ENCODE peak calls at places on chromosomes 3 and 15, in four cellular contexts. Q, O, L and G are unnamed samples.

GRCh38 chr3:42094128-42094527 is 3.0 kb downstream of the TRAK1 start:
- DNase-seq in Q (no peak), O (no peak), L (peak; percentile 64), G (no peak)

GRCh38 chr15:78051622-78052405 is 25.7 kb downstream of the TBC1D2B start:
- DNase-seq in Q (no peak), O (no peak), L (no peak), G (no peak)

GRCh38 chr3:76147846-76148245 is 362.5 kb upstream of the ZNF717 start:
- DNase-seq in Q (no peak), O (no peak), L (no peak), G (no peak)

GRCh38 chr15:43749690-43750345 is 3.6 kb downstream of the PDIA3 start:
- DNase-seq in Q (no peak), O (no peak), L (peak; percentile 78), G (no peak)

GRCh38 chr3:112247900-112248299 is 46.1 kb downstream of the SLC9C1 start:
- DNase-seq in Q (no peak), O (no peak), L (peak; percentile 53), G (no peak)

GRCh38 chr3:125386811-125387210 is 11.7 kb upstream of the ZNF148 start:
- DNase-seq in Q (no peak), O (no peak), L (no peak), G (no peak)

GRCh38 chr15:40354408-40355171 is 3.4 kb upstream of the DISP2 start:
- DNase-seq in Q (peak; percentile 74), O (peak; percentile 71), L (no peak), G (peak; percentile 83)

GRCh38 chr15:37037256-37037655 is 63.1 kb downstream of the MEIS2 start:
- DNase-seq in Q (no peak), O (no peak), L (no peak), G (no peak)

GRCh38 chr15:80585544-80586018 is 109.5 kb upstream of the ABHD17C start:
- DNase-seq in Q (no peak), O (no peak), L (no peak), G (peak; percentile 29)

GRCh38 chr3:195249858-195250464 is 21.0 kb downstream of the XXYLT1 start:
- DNase-seq in Q (peak; percentile 41), O (no peak), L (no peak), G (no peak)

GRCh38 chr3:5553203-5553602 is 365.7 kb downstream of the EDEM1 start:
- DNase-seq in Q (no peak), O (no peak), L (no peak), G (no peak)

GRCh38 chr15:71008250-71008870 is 106.9 kb upstream of the THSD4 start:
- DNase-seq in Q (no peak), O (no peak), L (no peak), G (no peak)

GRCh38 chr15:88419830-88420229 is 47.4 kb downstream of the MRPL46 start:
- DNase-seq in Q (no peak), O (no peak), L (no peak), G (no peak)

GRCh38 chr3:135636596-135636995 is 328.9 kb upstream of the PPP2R3A start:
- DNase-seq in Q (no peak), O (no peak), L (no peak), G (no peak)

GRCh38 chr3:44996556-44996969 is 20.5 kb downstream of the EXOSC7 start:
- DNase-seq in Q (no peak), O (no peak), L (no peak), G (no peak)

GRCh38 chr3:119783883-119784282 is 2.0 kb downstream of the NR1I2 start:
- DNase-seq in Q (no peak), O (no peak), L (no peak), G (no peak)

GRCh38 chr3:23668430-23668904 is 137.3 kb upstream of the UBE2E1 start:
- DNase-seq in Q (no peak), O (no peak), L (no peak), G (no peak)

GRCh38 chr15:63953524-63953923 is 92.8 kb downstream of the DAPK2 start:
- DNase-seq in Q (no peak), O (no peak), L (no peak), G (no peak)

GRCh38 chr15:51649659-51650521 is 27.3 kb upstream of the DMXL2 start:
- DNase-seq in Q (no peak), O (peak; percentile 59), L (peak; percentile 63), G (peak; percentile 77)

GRCh38 chr3:6449099-6449498 is 411.8 kb upstream of the GRM7 start:
- DNase-seq in Q (no peak), O (no peak), L (no peak), G (no peak)

GRCh38 chr15:38029741-38030140 is 95.3 kb downstream of the TMCO5A start:
- DNase-seq in Q (no peak), O (no peak), L (no peak), G (no peak)

GRCh38 chr3:56772926-56773587 is 28.7 kb downstream of the ARHGEF3 start:
- DNase-seq in Q (no peak), O (no peak), L (no peak), G (no peak)

GRCh38 chr3:129605593-129606521 is 619 bp downstream of the PLXND1 start:
- DNase-seq in Q (peak; percentile 82), O (no peak), L (no peak), G (no peak)

GRCh38 chr3:130894130-130894872 is 417 bp downstream of the ATP2C1 start:
- DNase-seq in Q (no peak), O (peak; percentile 52), L (no peak), G (peak; percentile 61)

GRCh38 chr3:153973722-153974121 is 147.5 kb upstream of the ARHGEF26 start:
- DNase-seq in Q (no peak), O (no peak), L (no peak), G (no peak)

GRCh38 chr3:21752749-21753347 is 1.8 kb upstream of the ZNF385D start:
- DNase-seq in Q (no peak), O (peak; percentile 23), L (no peak), G (peak; percentile 80)

GRCh38 chr3:77795013-77795412 is 755.1 kb downstream of the ROBO2 start:
- DNase-seq in Q (peak; percentile 54), O (no peak), L (no peak), G (peak; percentile 85)

GRCh38 chr15:90483012-90483307 is 46.8 kb upstream of the CRTC3 start:
- DNase-seq in Q (no peak), O (no peak), L (no peak), G (no peak)

GRCh38 chr15:68379759-68380290 is 52.1 kb downstream of the ITGA11 start:
- DNase-seq in Q (peak; percentile 19), O (no peak), L (no peak), G (no peak)

GRCh38 chr3:45477026-45477725 is 88.8 kb downstream of the LARS2 start:
- DNase-seq in Q (no peak), O (no peak), L (no peak), G (no peak)

GRCh38 chr15:26294062-26294689 is 431.0 kb upstream of the ATP10A start:
- DNase-seq in Q (peak; percentile 61), O (no peak), L (no peak), G (peak; percentile 73)

GRCh38 chr3:9193633-9194032 is 55.8 kb downstream of the SRGAP3 start:
- DNase-seq in Q (no peak), O (no peak), L (no peak), G (no peak)

GRCh38 chr3:127419641-127420354 is 132.0 kb upstream of the PRR20G start:
- DNase-seq in Q (peak; percentile 40), O (no peak), L (no peak), G (no peak)

GRCh38 chr3:182385356-182385755 is 407.9 kb upstream of the ATP11B start:
- DNase-seq in Q (no peak), O (no peak), L (no peak), G (peak; percentile 63)

GRCh38 chr15:83658406-83658805 is 4.5 kb downstream of the ADAMTSL3 start:
- DNase-seq in Q (no peak), O (no peak), L (no peak), G (no peak)

GRCh38 chr15:75594276-75594675 is 15.2 kb upstream of the PTPN9 start:
- DNase-seq in Q (no peak), O (no peak), L (no peak), G (no peak)

GRCh38 chr15:43293402-43293801 is 26.7 kb upstream of the TGM5 start:
- DNase-seq in Q (peak; percentile 62), O (peak; percentile 57), L (no peak), G (peak; percentile 91)

GRCh38 chr3:107674371-107674770 is 151.6 kb downstream of the BBX start:
- DNase-seq in Q (no peak), O (no peak), L (no peak), G (no peak)
- TF ChIP-seq CREB1 in Q (no peak), O (no peak), L (no peak), G (no peak)

GRCh38 chr3:190514163-190515153 is 573 bp downstream of the IL1RAP start:
- DNase-seq in Q (peak; percentile 56), O (no peak), L (no peak), G (peak; percentile 49)

GRCh38 chr3:190517696-190518095 is 3.8 kb downstream of the IL1RAP start:
- DNase-seq in Q (no peak), O (no peak), L (no peak), G (no peak)

GRCh38 chr3:190516416-190516815 is 2.5 kb downstream of the IL1RAP start:
- DNase-seq in Q (no peak), O (no peak), L (no peak), G (no peak)

GRCh38 chr3:190512666-190513065 is 1.2 kb upstream of the IL1RAP start:
- DNase-seq in Q (no peak), O (no peak), L (no peak), G (no peak)

DNA sequence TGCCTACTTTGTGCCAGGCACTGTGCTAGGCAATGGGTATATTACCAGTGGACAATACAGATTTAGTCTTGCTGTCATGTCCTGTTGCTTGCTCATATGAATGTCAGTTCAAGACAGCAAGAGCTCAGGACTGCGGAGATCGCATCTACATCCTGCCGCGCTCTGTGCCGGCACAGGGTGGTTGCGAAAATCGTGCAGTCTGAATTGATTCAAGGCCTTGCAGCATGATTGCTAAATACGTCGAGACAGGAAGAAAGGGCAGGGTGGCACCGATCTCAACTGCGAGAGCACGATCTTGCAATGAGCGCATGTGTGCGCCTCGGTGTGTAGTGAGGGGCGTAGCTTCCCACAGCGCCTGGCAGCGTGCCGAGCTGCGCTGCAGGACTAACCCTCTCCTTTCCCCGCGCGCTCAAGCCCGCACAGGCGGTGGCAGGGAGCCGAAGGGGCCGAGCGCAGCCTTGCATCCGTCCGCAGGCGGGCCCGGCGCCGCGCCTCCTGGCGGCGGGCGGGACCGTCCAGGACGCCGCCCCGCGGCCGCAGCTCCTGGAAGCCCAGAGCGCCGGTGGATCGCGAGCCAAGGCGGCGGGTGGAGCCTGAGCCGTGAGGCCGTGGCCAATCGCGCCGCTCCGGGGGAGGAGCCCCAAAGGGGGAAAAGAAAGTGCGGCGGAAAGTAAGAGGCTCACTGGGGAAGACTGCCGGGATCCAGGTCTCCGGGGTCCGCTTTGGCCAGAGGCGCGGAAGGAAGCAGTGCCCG is at the start of gene IL1RAP:
- DNase-seq in Q (peak; percentile 85), O (peak; percentile 53), L (peak; percentile 47), G (peak; percentile 93)
- TF ChIP-seq EZH2 in Q (peak; percentile 45), O (no peak), L (no peak), G (no peak)

GRCh38 chr3:47661121-47661752 is 82.6 kb upstream of the CSPG5 start:
- DNase-seq in Q (no peak), O (peak; percentile 19), L (no peak), G (no peak)
- TF ChIP-seq CREB1 in Q (no peak), O (no peak), L (no peak), G (no peak)

GRCh38 chr3:55481067-55481917 is 5.8 kb downstream of the WNT5A start:
- DNase-seq in Q (peak; percentile 62), O (no peak), L (no peak), G (peak; percentile 48)
- TF ChIP-seq EZH2 in Q (peak; percentile 32), O (no peak), L (no peak), G (peak; percentile 81)

GRCh38 chr3:71725279-71725991 is at the start of gene EIF4E3:
- DNase-seq in Q (peak; percentile 72), O (peak; percentile 83), L (no peak), G (peak; percentile 65)
- TF ChIP-seq CREB1 in Q (no peak), O (no peak), L (no peak), G (no peak)

GRCh38 chr3:151460774-151461450 is at the start of gene IGSF10:
- DNase-seq in Q (peak; percentile 69), O (peak; percentile 16), L (no peak), G (peak; percentile 72)
- TF ChIP-seq EZH2 in Q (no peak), O (no peak), L (no peak), G (no peak)